ENCODE peak calls at places on chromosomes 4 and X, in ten cellular contexts. I is Calu3, Q is tibial nerve, N is ovary, A is OCI-LY7, Z is choroid plexus epithelial cell, F is lung, K is astrocyte, V is neural progenitor cell, X is HFFc6. T is an unnamed sample.

GRCh38 chr4:139857021-139857420 is 191.4 kb downstream of the MGST2 start:
- DNase-seq in V (peak; percentile 91), N (no peak), K (peak; percentile 17), F (no peak), A (no peak), Z (peak; percentile 36), X (no peak), Q (no peak), I (no peak), T (peak; percentile 81)

GRCh38 chr4:168797176-168797575 is 212.9 kb downstream of the CBR4 start:
- DNase-seq in N (no peak), V (no peak), A (no peak), Q (no peak), I (no peak), F (no peak), Z (peak; percentile 87), K (peak; percentile 92), X (peak; percentile 73), T (no peak)

GRCh38 chr4:20760053-20760452 is 59.8 kb downstream of the PACRGL start:
- DNase-seq in F (no peak), Z (no peak), Q (no peak), N (no peak), K (no peak), I (no peak), V (peak; percentile 7), A (peak; percentile 4), X (no peak), T (peak; percentile 44)

GRCh38 chr4:143514432-143514831 is 930 bp downstream of the SMARCA5 start:
- DNase-seq in A (peak; percentile 28), Z (peak; percentile 61), I (peak; percentile 6), F (peak; percentile 50), X (peak; percentile 28), V (peak; percentile 90), Q (peak; percentile 23), N (peak; percentile 64), K (peak; percentile 54), T (peak; percentile 64)

GRCh38 chr4:7387925-7388324 is 46.8 kb downstream of the PSAPL1 start:
- DNase-seq in A (no peak), K (no peak), N (no peak), V (no peak), X (no peak), Z (no peak), I (no peak), F (no peak), Q (no peak), T (no peak)

GRCh38 chrX:40318796-40319195 is 221.0 kb upstream of the BCOR start:
- DNase-seq in K (no peak), V (no peak), X (no peak), F (no peak), N (no peak), I (no peak), Z (no peak), Q (no peak), A (no peak), T (no peak)

GRCh38 chr4:147955827-147956565 is 224.1 kb downstream of the ARHGAP10 start:
- DNase-seq in V (no peak), A (no peak), I (no peak), K (no peak), N (no peak), Z (no peak), X (no peak), F (no peak), Q (no peak), T (no peak)

GRCh38 chr4:6222761-6223292 is 22.5 kb upstream of the JAKMIP1 start:
- DNase-seq in Z (no peak), F (no peak), X (no peak), V (peak; percentile 60), I (no peak), K (no peak), A (no peak), N (no peak), Q (no peak), T (peak; percentile 67)

DNA sequence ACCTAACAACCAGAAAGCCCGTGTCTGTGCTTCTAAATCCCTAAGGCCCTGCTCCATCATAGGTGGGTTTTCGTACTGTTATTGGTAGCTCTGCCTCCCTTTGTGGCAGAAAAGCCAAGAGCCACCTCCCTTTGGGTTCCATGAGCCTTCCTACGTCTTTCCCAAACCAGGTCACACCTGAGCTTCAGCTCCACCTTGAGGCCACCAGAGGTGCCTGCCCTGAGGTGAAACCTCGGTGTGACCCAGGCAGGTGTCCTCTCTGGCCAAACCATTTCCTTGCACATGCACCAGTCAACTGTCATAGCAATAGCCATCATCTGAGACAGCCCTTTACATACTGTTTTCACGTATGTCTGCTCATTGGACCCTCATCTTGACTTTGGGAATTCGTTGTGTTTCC is 188.0 kb upstream of the RBPJ start:
- DNase-seq in A (peak; percentile 8), X (no peak), I (no peak), Q (no peak), K (no peak), Z (no peak), N (no peak), F (no peak), V (no peak), T (no peak)
- TF ChIP-seq CTCF in A (peak; percentile 51), X (no peak), I (no peak), Q (no peak), K (no peak), Z (no peak), N (no peak), F (no peak), V (no peak), T (no peak)

GRCh38 chrX:16696956-16697355 is 15.5 kb downstream of the CTPS2 start:
- DNase-seq in I (no peak), K (no peak), Z (no peak), F (no peak), N (no peak), X (no peak), Q (no peak), V (no peak), A (no peak), T (no peak)

GRCh38 chrX:16699389-16699788 is 13.1 kb downstream of the CTPS2 start:
- DNase-seq in A (no peak), Z (no peak), V (no peak), Q (no peak), N (no peak), K (no peak), I (no peak), X (no peak), F (no peak), T (no peak)

GRCh38 chrX:16700734-16701133 is 11.7 kb downstream of the CTPS2 start:
- DNase-seq in N (no peak), F (no peak), I (no peak), Z (no peak), Q (no peak), V (no peak), X (no peak), K (no peak), A (no peak), T (no peak)

DNA sequence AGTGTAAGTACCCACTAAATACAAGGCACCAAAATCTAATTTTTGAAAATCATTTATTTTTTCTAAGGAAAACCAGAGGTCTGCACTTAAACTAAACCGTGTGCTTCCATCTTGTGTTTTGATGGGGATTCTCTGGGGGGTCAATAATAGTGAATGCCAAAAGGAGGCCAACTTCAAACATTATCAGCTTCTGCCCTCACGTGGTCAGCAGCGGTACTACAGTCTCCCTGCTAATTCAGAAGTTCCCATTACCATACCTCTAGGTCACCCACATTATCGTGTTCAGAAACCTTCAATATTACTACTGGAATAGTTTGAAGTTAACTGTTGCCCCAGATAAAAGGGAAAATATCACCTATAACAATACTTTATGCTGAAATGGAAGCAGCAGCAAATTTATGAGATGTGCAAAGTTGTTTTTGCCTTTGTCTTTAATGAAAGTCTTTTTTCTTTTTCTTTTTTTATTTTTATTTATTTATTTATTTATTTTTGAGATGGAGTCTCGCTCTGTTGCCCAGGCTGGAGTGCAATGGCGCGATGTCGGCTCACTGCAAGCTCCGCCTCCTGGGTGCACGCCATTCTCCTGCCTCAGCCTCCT is 17.3 kb downstream of the CTPS2 start:
- DNase-seq in A (peak; percentile 54), I (peak; percentile 70), X (peak; percentile 20), Q (peak; percentile 47), N (peak; percentile 75), K (peak; percentile 21), V (peak; percentile 68), F (peak; percentile 51), Z (peak; percentile 65), T (peak; percentile 46)
- TF ChIP-seq CTCF in A (peak; percentile 83), I (peak; percentile 66), X (peak; percentile 85), Q (peak; percentile 58), N (peak; percentile 58), K (peak; percentile 78), V (peak; percentile 90), F (peak; percentile 76), Z (peak; percentile 78), T (peak; percentile 76)

DNA sequence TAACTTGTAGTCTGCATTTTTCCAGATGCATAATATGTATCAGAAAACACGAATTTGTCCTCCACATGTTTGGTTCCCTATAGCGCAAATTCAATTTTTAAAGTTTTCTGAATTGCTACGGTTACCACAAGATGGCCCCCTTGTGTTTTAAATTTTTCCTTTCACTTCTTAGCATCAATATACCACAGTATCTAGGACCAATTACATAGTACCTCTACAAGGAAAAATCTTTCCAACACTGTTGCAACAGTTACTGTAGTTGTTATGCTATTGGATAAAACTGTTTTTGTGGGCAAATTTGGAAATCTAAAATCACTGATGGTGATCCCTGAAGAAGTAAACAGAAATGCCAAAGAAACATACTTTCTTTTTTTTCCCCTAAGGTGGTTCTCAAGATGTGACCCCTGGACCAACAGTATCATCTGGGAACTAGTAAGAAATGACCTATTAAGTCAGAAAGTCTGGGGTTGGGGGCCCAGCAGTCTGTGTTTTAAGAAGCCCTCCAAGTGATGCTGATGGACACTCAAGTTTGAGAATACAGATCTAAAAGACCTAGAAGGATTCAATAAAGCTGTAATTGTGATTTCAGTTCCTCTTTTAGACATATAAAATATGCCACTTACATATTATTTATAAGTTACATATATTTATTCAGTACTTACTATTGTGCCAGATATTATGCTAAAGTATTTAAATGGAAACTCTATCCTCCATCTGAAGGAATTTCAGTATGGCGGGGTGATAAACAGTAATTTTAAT is 3.1 kb downstream of the ZGRF1 start:
- DNase-seq in X (peak; percentile 42), Q (no peak), Z (peak; percentile 70), F (no peak), K (peak; percentile 5), I (no peak), A (peak; percentile 44), V (peak; percentile 37), N (no peak), T (no peak)
- TF ChIP-seq CTCF in X (peak; percentile 76), Q (no peak), Z (peak; percentile 50), F (peak; percentile 15), K (peak; percentile 46), I (no peak), A (peak; percentile 91), V (peak; percentile 82), N (peak; percentile 36), T (peak; percentile 60)

GRCh38 chr4:152900395-152900794 is 35.7 kb upstream of the FHDC1 start:
- DNase-seq in I (no peak), X (no peak), F (no peak), A (no peak), V (no peak), Z (no peak), N (no peak), Q (no peak), K (no peak), T (no peak)

GRCh38 chr4:152903658-152904057 is 32.5 kb upstream of the FHDC1 start:
- DNase-seq in K (no peak), I (no peak), F (no peak), Z (no peak), Q (no peak), X (no peak), N (no peak), A (no peak), V (peak; percentile 38), T (no peak)

GRCh38 chr4:152896819-152897218 is 39.3 kb upstream of the FHDC1 start:
- DNase-seq in Z (peak; percentile 59), V (no peak), I (no peak), K (peak; percentile 15), Q (no peak), N (no peak), A (no peak), F (no peak), X (no peak), T (no peak)

DNA sequence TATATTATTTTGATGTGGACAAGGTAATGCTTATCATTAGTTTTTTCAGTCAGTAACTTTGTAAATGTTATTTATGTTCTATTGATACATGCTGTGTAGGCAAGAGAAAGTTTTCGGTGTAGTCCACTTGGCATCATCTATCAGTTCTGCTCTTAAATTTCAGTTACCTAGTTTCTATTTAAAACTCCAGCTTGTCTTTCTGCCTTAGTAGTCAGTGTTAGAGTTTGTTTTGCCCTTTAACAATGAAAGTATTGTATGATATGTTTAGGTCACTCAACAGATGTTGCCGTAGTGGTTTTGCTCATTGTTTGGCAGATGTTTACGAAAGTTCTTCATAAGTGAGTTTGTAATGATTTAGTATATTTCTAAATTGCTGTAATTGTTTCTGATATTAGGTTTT is 34.9 kb upstream of the FHDC1 start:
- DNase-seq in I (no peak), Z (no peak), K (no peak), A (no peak), V (no peak), Q (no peak), N (no peak), F (no peak), X (no peak), T (no peak)
- TF ChIP-seq CTCF in I (no peak), Z (no peak), K (no peak), A (no peak), V (no peak), Q (no peak), N (no peak), F (no peak), X (no peak), T (no peak)